ENCODE peak calls at places on chromosomes 4 and X, in seven cellular contexts. One of them, this sample, is unnamed.

GRCh38 chr4:172202480-172203076 is 389.4 kb downstream of the GALNTL6 start:
- DNase-seq in HCT116: peak
- DNase-seq in suprapubic skin: no peak
- DNase-seq in GM23338: peak
- DNase-seq in HL-60: peak
- DNase-seq in sigmoid colon: no peak
- DNase-seq in stomach: no peak
- DNase-seq in this sample: no peak

GRCh38 chr4:22238742-22239141 is 277.1 kb downstream of the ADGRA3 start:
- DNase-seq in HCT116: no peak
- DNase-seq in suprapubic skin: no peak
- DNase-seq in GM23338: peak
- DNase-seq in HL-60: no peak
- DNase-seq in sigmoid colon: no peak
- DNase-seq in stomach: no peak
- DNase-seq in this sample: no peak

GRCh38 chr4:88630756-88631155 is 38.5 kb downstream of the HERC3 start:
- DNase-seq in HCT116: no peak
- DNase-seq in suprapubic skin: no peak
- DNase-seq in GM23338: no peak
- DNase-seq in HL-60: no peak
- DNase-seq in sigmoid colon: no peak
- DNase-seq in stomach: no peak
- DNase-seq in this sample: no peak

GRCh38 chrX:72568406-72569092 is 4.1 kb downstream of the HDAC8 start:
- DNase-seq in HCT116: no peak
- DNase-seq in suprapubic skin: no peak
- DNase-seq in GM23338: no peak
- DNase-seq in HL-60: no peak
- DNase-seq in sigmoid colon: no peak
- DNase-seq in stomach: no peak
- DNase-seq in this sample: no peak

GRCh38 chr4:164109517-164109916 is 615.0 kb downstream of the TMA16 start:
- DNase-seq in HCT116: no peak
- DNase-seq in suprapubic skin: no peak
- DNase-seq in GM23338: no peak
- DNase-seq in HL-60: no peak
- DNase-seq in sigmoid colon: no peak
- DNase-seq in stomach: no peak
- DNase-seq in this sample: no peak

GRCh38 chr4:29908276-29908675 is 811.9 kb upstream of the PCDH7 start:
- DNase-seq in HCT116: no peak
- DNase-seq in suprapubic skin: no peak
- DNase-seq in GM23338: no peak
- DNase-seq in HL-60: no peak
- DNase-seq in sigmoid colon: no peak
- DNase-seq in stomach: no peak
- DNase-seq in this sample: no peak

GRCh38 chrX:54415534-54416350 is 24.5 kb upstream of the TSR2 start:
- DNase-seq in HCT116: no peak
- DNase-seq in suprapubic skin: no peak
- DNase-seq in GM23338: peak
- DNase-seq in HL-60: no peak
- DNase-seq in sigmoid colon: no peak
- DNase-seq in stomach: no peak
- DNase-seq in this sample: no peak

GRCh38 chr4:168516841-168517240 is 20.0 kb downstream of the PALLD start:
- DNase-seq in HCT116: no peak
- DNase-seq in suprapubic skin: no peak
- DNase-seq in GM23338: no peak
- DNase-seq in HL-60: no peak
- DNase-seq in sigmoid colon: no peak
- DNase-seq in stomach: no peak
- DNase-seq in this sample: no peak

GRCh38 chrX:128020701-128021100 is 31.5 kb downstream of the ACTRT1 start:
- DNase-seq in HCT116: no peak
- DNase-seq in suprapubic skin: no peak
- DNase-seq in GM23338: no peak
- DNase-seq in HL-60: no peak
- DNase-seq in sigmoid colon: no peak
- DNase-seq in stomach: no peak
- DNase-seq in this sample: no peak

GRCh38 chr4:83964996-83965541 is 429.2 kb downstream of the GPAT3 start:
- DNase-seq in HCT116: no peak
- DNase-seq in suprapubic skin: no peak
- DNase-seq in GM23338: peak
- DNase-seq in HL-60: no peak
- DNase-seq in sigmoid colon: no peak
- DNase-seq in stomach: no peak
- DNase-seq in this sample: no peak

GRCh38 chr4:83962492-83962891 is 426.6 kb downstream of the GPAT3 start:
- DNase-seq in HCT116: no peak
- DNase-seq in suprapubic skin: no peak
- DNase-seq in GM23338: peak
- DNase-seq in HL-60: no peak
- DNase-seq in sigmoid colon: no peak
- DNase-seq in stomach: no peak
- DNase-seq in this sample: no peak

GRCh38 chr4:83961575-83961974 is 425.7 kb downstream of the GPAT3 start:
- DNase-seq in HCT116: no peak
- DNase-seq in suprapubic skin: no peak
- DNase-seq in GM23338: no peak
- DNase-seq in HL-60: no peak
- DNase-seq in sigmoid colon: no peak
- DNase-seq in stomach: no peak
- DNase-seq in this sample: no peak

GRCh38 chr4:83959160-83959559 is 423.3 kb downstream of the GPAT3 start:
- DNase-seq in HCT116: no peak
- DNase-seq in suprapubic skin: no peak
- DNase-seq in GM23338: no peak
- DNase-seq in HL-60: no peak
- DNase-seq in sigmoid colon: no peak
- DNase-seq in stomach: no peak
- DNase-seq in this sample: no peak
- TF ChIP-seq CTCF in HCT116: no peak
- TF ChIP-seq CTCF in suprapubic skin: no peak
- TF ChIP-seq CTCF in GM23338: no peak
- TF ChIP-seq CTCF in HL-60: no peak
- TF ChIP-seq CTCF in sigmoid colon: no peak
- TF ChIP-seq CTCF in stomach: no peak
- TF ChIP-seq CTCF in this sample: no peak

GRCh38 chr4:159281781-159282180 is 178.9 kb downstream of the RAPGEF2 start:
- DNase-seq in HCT116: no peak
- DNase-seq in suprapubic skin: no peak
- DNase-seq in GM23338: no peak
- DNase-seq in HL-60: no peak
- DNase-seq in sigmoid colon: no peak
- DNase-seq in stomach: no peak
- DNase-seq in this sample: no peak

GRCh38 chr4:159280442-159281172 is 177.7 kb downstream of the RAPGEF2 start:
- DNase-seq in HCT116: no peak
- DNase-seq in suprapubic skin: no peak
- DNase-seq in GM23338: no peak
- DNase-seq in HL-60: no peak
- DNase-seq in sigmoid colon: no peak
- DNase-seq in stomach: no peak
- DNase-seq in this sample: no peak

GRCh38 chr4:159283697-159284492 is 181.0 kb downstream of the RAPGEF2 start:
- DNase-seq in HCT116: no peak
- DNase-seq in suprapubic skin: no peak
- DNase-seq in GM23338: peak
- DNase-seq in HL-60: no peak
- DNase-seq in sigmoid colon: no peak
- DNase-seq in stomach: no peak
- DNase-seq in this sample: no peak

GRCh38 chr4:159284733-159285132 is 181.9 kb downstream of the RAPGEF2 start:
- DNase-seq in HCT116: no peak
- DNase-seq in suprapubic skin: no peak
- DNase-seq in GM23338: no peak
- DNase-seq in HL-60: no peak
- DNase-seq in sigmoid colon: no peak
- DNase-seq in stomach: no peak
- DNase-seq in this sample: no peak

DNA sequence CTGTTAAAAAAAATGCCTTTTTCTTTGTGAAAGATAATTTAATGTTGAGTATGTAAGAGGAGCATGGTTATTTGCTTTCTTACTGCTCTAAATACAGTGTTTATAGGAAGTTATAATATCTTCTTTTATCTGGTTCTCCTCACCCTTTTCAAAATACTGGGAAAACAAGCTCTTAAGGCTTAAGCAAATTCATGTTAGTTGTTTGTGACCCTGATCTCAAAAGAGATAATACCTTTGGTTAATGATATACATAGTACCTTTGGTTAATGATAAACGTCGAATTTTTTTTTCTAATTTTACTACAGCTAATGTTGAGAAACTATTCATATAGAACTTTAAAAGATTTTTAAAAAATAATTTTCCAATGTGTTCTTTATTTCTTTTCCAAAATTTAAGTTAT is 180.1 kb downstream of the RAPGEF2 start:
- DNase-seq in HCT116: no peak
- DNase-seq in suprapubic skin: no peak
- DNase-seq in GM23338: no peak
- DNase-seq in HL-60: no peak
- DNase-seq in sigmoid colon: no peak
- DNase-seq in stomach: no peak
- DNase-seq in this sample: no peak
- H3K27ac ChIP-seq in HCT116: no peak
- H3K27ac ChIP-seq in suprapubic skin: no peak
- H3K27ac ChIP-seq in GM23338: peak
- H3K27ac ChIP-seq in HL-60: no peak
- H3K27ac ChIP-seq in sigmoid colon: no peak
- H3K27ac ChIP-seq in stomach: no peak
- H3K27ac ChIP-seq in this sample: no peak

GRCh38 chr4:76585897-76586360 is 150.9 kb downstream of the SHROOM3 start:
- DNase-seq in HCT116: peak
- DNase-seq in suprapubic skin: peak
- DNase-seq in GM23338: peak
- DNase-seq in HL-60: no peak
- DNase-seq in sigmoid colon: peak
- DNase-seq in stomach: peak
- DNase-seq in this sample: peak
- TF ChIP-seq POLR2AphosphoS5 in HCT116: peak
- TF ChIP-seq POLR2AphosphoS5 in suprapubic skin: no peak
- TF ChIP-seq POLR2AphosphoS5 in GM23338: peak
- TF ChIP-seq POLR2AphosphoS5 in HL-60: no peak
- TF ChIP-seq POLR2AphosphoS5 in sigmoid colon: peak
- TF ChIP-seq POLR2AphosphoS5 in stomach: peak
- TF ChIP-seq POLR2AphosphoS5 in this sample: peak

GRCh38 chrX:151801980-151802379 is 67.4 kb downstream of the CNGA2 start:
- DNase-seq in HCT116: no peak
- DNase-seq in suprapubic skin: no peak
- DNase-seq in GM23338: peak
- DNase-seq in HL-60: no peak
- DNase-seq in sigmoid colon: no peak
- DNase-seq in stomach: no peak
- DNase-seq in this sample: no peak
- TF ChIP-seq CTCF in HCT116: peak
- TF ChIP-seq CTCF in suprapubic skin: no peak
- TF ChIP-seq CTCF in GM23338: peak
- TF ChIP-seq CTCF in HL-60: no peak
- TF ChIP-seq CTCF in sigmoid colon: no peak
- TF ChIP-seq CTCF in stomach: no peak
- TF ChIP-seq CTCF in this sample: no peak

DNA sequence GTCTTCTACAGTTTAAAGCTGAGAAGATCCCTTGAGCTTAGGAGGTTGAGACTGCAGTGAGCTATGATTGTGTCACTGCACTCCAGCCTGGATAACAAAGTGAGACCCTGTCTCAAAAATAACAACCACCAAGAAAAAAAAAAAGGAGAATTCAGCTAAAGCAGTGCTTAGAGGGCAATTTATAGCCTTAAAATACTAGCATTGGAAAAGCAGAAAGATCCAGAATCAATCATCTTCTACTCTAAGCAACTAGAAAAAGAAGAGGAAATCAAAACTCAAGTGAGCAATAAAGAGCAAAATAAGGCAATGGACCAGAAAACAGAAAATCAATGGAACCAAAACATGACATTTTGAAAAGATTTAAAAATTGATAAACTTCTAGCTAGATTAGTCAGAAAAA is 639 bp upstream of the PI4K2B start:
- DNase-seq in HCT116: no peak
- DNase-seq in suprapubic skin: no peak
- DNase-seq in GM23338: no peak
- DNase-seq in HL-60: no peak
- DNase-seq in sigmoid colon: no peak
- DNase-seq in stomach: no peak
- DNase-seq in this sample: no peak
- H3K27ac ChIP-seq in HCT116: peak
- H3K27ac ChIP-seq in suprapubic skin: peak
- H3K27ac ChIP-seq in GM23338: no peak
- H3K27ac ChIP-seq in HL-60: peak
- H3K27ac ChIP-seq in sigmoid colon: peak
- H3K27ac ChIP-seq in stomach: peak
- H3K27ac ChIP-seq in this sample: peak